ENCODE peak calls at places on chromosomes 7 and 10, in six cellular contexts. K is NCI-H748 treated with DMSO at 0.1 percent for 48 hours; F is BJ; C is HuH-7.5; G is body of pancreas; Z is stimulated activated CD8-positive, alpha-beta memory T cell treated with anti-CD3 and anti-CD28 coated beads, Interleukin-4, amount 100 ng/mL, for 4 hours. B is an unnamed sample.

GRCh38 chr7:128919881-128920789 is 9.6 kb upstream of the KCP start:
- DNase-seq in G (no peak), F (no peak), C (no peak), Z (no peak), K (no peak), B (no peak)

GRCh38 chr7:158808126-158808525 is 21.2 kb downstream of the ESYT2 start:
- DNase-seq in K (no peak), C (no peak), F (no peak), Z (no peak), G (no peak), B (no peak)

GRCh38 chr7:80770675-80771081 is 132.2 kb downstream of the CD36 start:
- DNase-seq in C (no peak), K (no peak), Z (no peak), F (no peak), G (no peak), B (no peak)

GRCh38 chr7:22582860-22583640 is 83.1 kb upstream of the STEAP1B start:
- DNase-seq in K (no peak), F (peak), Z (no peak), G (peak), C (no peak), B (peak)

GRCh38 chr7:138768251-138768650 is 29.5 kb upstream of the TMEM213 start:
- DNase-seq in C (no peak), K (no peak), Z (no peak), G (no peak), F (no peak), B (no peak)

GRCh38 chr10:18261660-18262292 is 121.6 kb downstream of the CACNB2 start:
- DNase-seq in F (no peak), Z (no peak), K (no peak), G (no peak), C (no peak), B (no peak)

GRCh38 chr7:97145068-97145467 is 27.6 kb downstream of the SDHAF3 start:
- DNase-seq in K (peak), Z (no peak), F (peak), G (no peak), C (no peak), B (no peak)

GRCh38 chr7:5665106-5666025 is 116.1 kb downstream of the RNF216 start:
- DNase-seq in K (peak), Z (peak), C (peak), G (peak), F (no peak), B (peak)

GRCh38 chr7:44066494-44067063 is 1.2 kb upstream of the PGAM2 start:
- DNase-seq in G (no peak), K (no peak), Z (no peak), C (no peak), F (no peak), B (no peak)

GRCh38 chr7:74658171-74659004 is 870 bp downstream of the GTF2I start:
- DNase-seq in Z (peak), C (peak), K (peak), G (peak), F (peak), B (peak)

GRCh38 chr7:33644489-33644888 is 260.9 kb upstream of the BMPER start:
- DNase-seq in Z (no peak), G (no peak), C (no peak), F (no peak), K (no peak), B (no peak)

GRCh38 chr7:27901028-27901760 is 161.2 kb downstream of the TAX1BP1 start:
- DNase-seq in K (no peak), C (no peak), Z (no peak), F (no peak), G (no peak), B (no peak)

GRCh38 chr7:120278773-120279172 is 5.8 kb downstream of the KCND2 start:
- DNase-seq in C (no peak), K (peak), Z (no peak), F (no peak), G (no peak), B (no peak)

GRCh38 chr10:121741246-121741645 is 143.0 kb upstream of the FGFR2 start:
- DNase-seq in G (no peak), C (no peak), F (no peak), K (no peak), Z (no peak), B (no peak)

GRCh38 chr7:143295870-143296269 is 7.7 kb downstream of the CASP2 start:
- DNase-seq in C (no peak), K (no peak), Z (no peak), G (no peak), F (no peak), B (no peak)

GRCh38 chr10:30704016-30704600 is 74.6 kb upstream of the LYZL2 start:
- DNase-seq in C (no peak), K (no peak), F (no peak), Z (no peak), G (no peak), B (no peak)

GRCh38 chr7:85101347-85101746 is 85.5 kb downstream of the SEMA3D start:
- DNase-seq in C (no peak), F (no peak), G (no peak), Z (no peak), K (no peak), B (no peak)

GRCh38 chr10:68601490-68602265 is 41.5 kb downstream of the TET1 start:
- DNase-seq in K (no peak), C (no peak), F (no peak), G (no peak), Z (no peak), B (no peak)

GRCh38 chr10:4407783-4408182 is 418.2 kb upstream of the AKR1E2 start:
- DNase-seq in C (no peak), Z (no peak), F (no peak), G (no peak), K (no peak), B (no peak)

GRCh38 chr7:2037301-2037804 is 195.4 kb downstream of the MAD1L1 start:
- DNase-seq in K (no peak), F (no peak), C (no peak), G (no peak), Z (no peak), B (no peak)

GRCh38 chr7:44224216-44224950 is 23.6 kb downstream of the YKT6 start:
- DNase-seq in F (no peak), K (peak), Z (no peak), G (peak), C (no peak), B (no peak)

GRCh38 chr10:124323806-124324205 is 94.9 kb downstream of the OAT start:
- DNase-seq in C (no peak), K (no peak), G (no peak), F (no peak), Z (no peak), B (no peak)

GRCh38 chr10:132335189-132336063 is 3.4 kb downstream of the LRRC27 start:
- DNase-seq in C (no peak), Z (no peak), G (no peak), K (no peak), F (no peak), B (no peak)

GRCh38 chr10:35127289-35127891 is 744 bp downstream of the CREM start:
- DNase-seq in C (peak), G (peak), K (no peak), Z (no peak), F (peak), B (peak)

GRCh38 chr7:48099781-48100180 is 10.7 kb downstream of the UPP1 start:
- DNase-seq in K (no peak), C (no peak), Z (no peak), F (no peak), G (no peak), B (no peak)

GRCh38 chr10:102837230-102837721 is at the start of gene CYP17A1:
- DNase-seq in K (no peak), C (no peak), F (no peak), G (peak), Z (no peak), B (peak)

GRCh38 chr7:70857793-70858545 is 274.0 kb upstream of the GALNT17 start:
- DNase-seq in K (no peak), C (no peak), G (no peak), Z (no peak), F (no peak), B (no peak)

GRCh38 chr7:57423768-57424167 is 26.2 kb upstream of the ZNF716 start:
- DNase-seq in F (no peak), K (no peak), G (no peak), C (no peak), Z (no peak), B (no peak)

GRCh38 chr7:86978804-86979506 is 80.5 kb downstream of the ELAPOR2 start:
- DNase-seq in F (no peak), K (no peak), Z (no peak), C (no peak), G (no peak), B (no peak)

GRCh38 chr7:4168556-4168955 is 513.5 kb upstream of the FOXK1 start:
- DNase-seq in F (no peak), Z (no peak), K (no peak), G (no peak), C (no peak), B (no peak)

GRCh38 chr7:4791738-4792536 is 16.5 kb downstream of the AP5Z1 start:
- DNase-seq in Z (peak), C (no peak), F (no peak), K (no peak), G (peak), B (peak)

GRCh38 chr7:80450621-80451308 is 61.1 kb downstream of the GNAT3 start:
- DNase-seq in K (no peak), F (no peak), G (no peak), Z (no peak), C (no peak), B (no peak)

GRCh38 chr10:132539894-132540293 is 2.3 kb downstream of the INPP5A start:
- DNase-seq in F (no peak), C (no peak), Z (no peak), K (no peak), G (no peak), B (no peak)

GRCh38 chr10:3192856-3193635 is 20.5 kb upstream of the PITRM1 start:
- DNase-seq in G (peak), K (peak), Z (peak), F (no peak), C (peak), B (peak)

GRCh38 chr10:43226851-43227845 is 39.7 kb downstream of the RASGEF1A start:
- DNase-seq in F (no peak), C (no peak), Z (no peak), G (peak), K (no peak), B (no peak)

GRCh38 chr7:81641873-81642272 is 128.0 kb downstream of the HGF start:
- DNase-seq in Z (no peak), G (no peak), F (no peak), K (no peak), C (no peak), B (no peak)